ENCODE peak calls at places on chromosomes 11 and 22, in five cellular contexts. One of them, this sample, is unnamed.
A peak's percentile ranks its signal among the peaks of the same experiment; 100 is the strongest.

GRCh38 chr11:126341760-126342161 is 13.7 kb upstream of the ST3GAL4 start:
- DNase-seq in endothelial cell: no peak
- DNase-seq in tibial artery: no peak
- DNase-seq in transverse colon: no peak
- DNase-seq in WERI-Rb-1: no peak
- DNase-seq in this sample: peak; percentile 49

GRCh38 chr22:21760640-21761039 is 25.0 kb upstream of the YPEL1 start:
- DNase-seq in WERI-Rb-1: no peak
- DNase-seq in tibial artery: no peak
- DNase-seq in transverse colon: no peak
- DNase-seq in endothelial cell: no peak
- DNase-seq in this sample: no peak

GRCh38 chr11:1761110-1761856 is 2.4 kb downstream of the CTSD start:
- DNase-seq in endothelial cell: no peak
- DNase-seq in tibial artery: no peak
- DNase-seq in WERI-Rb-1: no peak
- DNase-seq in transverse colon: no peak
- DNase-seq in this sample: peak; percentile 91

GRCh38 chr22:37109242-37109917 is at the start of gene TMPRSS6:
- DNase-seq in tibial artery: no peak
- DNase-seq in endothelial cell: no peak
- DNase-seq in WERI-Rb-1: no peak
- DNase-seq in transverse colon: no peak
- DNase-seq in this sample: no peak

GRCh38 chr11:10654211-10655150 is 39.1 kb downstream of the IRAG1 start:
- DNase-seq in tibial artery: no peak
- DNase-seq in transverse colon: no peak
- DNase-seq in WERI-Rb-1: peak; percentile 29
- DNase-seq in endothelial cell: peak; percentile 45
- DNase-seq in this sample: no peak

GRCh38 chr11:105689636-105690035 is 79.8 kb downstream of the GRIA4 start:
- DNase-seq in tibial artery: no peak
- DNase-seq in endothelial cell: no peak
- DNase-seq in WERI-Rb-1: no peak
- DNase-seq in transverse colon: no peak
- DNase-seq in this sample: no peak

GRCh38 chr11:16897460-16898061 is 116.7 kb downstream of the PLEKHA7 start:
- DNase-seq in endothelial cell: no peak
- DNase-seq in transverse colon: no peak
- DNase-seq in tibial artery: no peak
- DNase-seq in WERI-Rb-1: no peak
- DNase-seq in this sample: no peak

GRCh38 chr11:1455763-1456060 is 30.9 kb downstream of the MOB2 start:
- DNase-seq in tibial artery: no peak
- DNase-seq in endothelial cell: no peak
- DNase-seq in WERI-Rb-1: no peak
- DNase-seq in transverse colon: no peak
- DNase-seq in this sample: no peak

GRCh38 chr11:114262681-114263509 is 33.3 kb upstream of the NNMT start:
- DNase-seq in endothelial cell: peak; percentile 36
- DNase-seq in transverse colon: no peak
- DNase-seq in WERI-Rb-1: peak; percentile 64
- DNase-seq in tibial artery: no peak
- DNase-seq in this sample: no peak

GRCh38 chr22:37471721-37472417 is 14.3 kb downstream of the MFNG start:
- DNase-seq in endothelial cell: no peak
- DNase-seq in transverse colon: no peak
- DNase-seq in tibial artery: no peak
- DNase-seq in WERI-Rb-1: no peak
- DNase-seq in this sample: no peak

GRCh38 chr11:108854366-108854765 is 189.5 kb downstream of the DDX10 start:
- DNase-seq in transverse colon: no peak
- DNase-seq in tibial artery: no peak
- DNase-seq in WERI-Rb-1: no peak
- DNase-seq in endothelial cell: no peak
- DNase-seq in this sample: no peak

GRCh38 chr11:124302291-124302690 is 11.5 kb downstream of the OR8D1 start:
- DNase-seq in endothelial cell: no peak
- DNase-seq in transverse colon: no peak
- DNase-seq in tibial artery: no peak
- DNase-seq in WERI-Rb-1: no peak
- DNase-seq in this sample: no peak

GRCh38 chr22:45903355-45904149 is 73.4 kb downstream of the WNT7B start:
- DNase-seq in transverse colon: no peak
- DNase-seq in WERI-Rb-1: no peak
- DNase-seq in endothelial cell: no peak
- DNase-seq in tibial artery: no peak
- DNase-seq in this sample: no peak

GRCh38 chr22:29934596-29934995 is 51.6 kb downstream of the MTMR3 start:
- DNase-seq in endothelial cell: no peak
- DNase-seq in tibial artery: no peak
- DNase-seq in WERI-Rb-1: no peak
- DNase-seq in transverse colon: no peak
- DNase-seq in this sample: no peak

GRCh38 chr11:128904303-128904871 is 13.2 kb downstream of the KCNJ5 start:
- DNase-seq in WERI-Rb-1: no peak
- DNase-seq in tibial artery: no peak
- DNase-seq in endothelial cell: no peak
- DNase-seq in transverse colon: no peak
- DNase-seq in this sample: no peak

GRCh38 chr11:112227002-112227401 is 774 bp downstream of the PTS start:
- DNase-seq in transverse colon: no peak
- DNase-seq in WERI-Rb-1: no peak
- DNase-seq in endothelial cell: no peak
- DNase-seq in tibial artery: no peak
- DNase-seq in this sample: no peak

GRCh38 chr11:125514336-125515101 is 18.5 kb upstream of the FEZ1 start:
- DNase-seq in endothelial cell: no peak
- DNase-seq in transverse colon: peak; percentile 41
- DNase-seq in WERI-Rb-1: no peak
- DNase-seq in tibial artery: no peak
- DNase-seq in this sample: no peak

GRCh38 chr11:35334385-35335090 is 84.8 kb downstream of the SLC1A2 start:
- DNase-seq in transverse colon: no peak
- DNase-seq in tibial artery: no peak
- DNase-seq in WERI-Rb-1: no peak
- DNase-seq in endothelial cell: no peak
- DNase-seq in this sample: no peak

GRCh38 chr11:114942207-114942606 is 263.9 kb downstream of the NXPE2 start:
- DNase-seq in endothelial cell: no peak
- DNase-seq in transverse colon: no peak
- DNase-seq in tibial artery: no peak
- DNase-seq in WERI-Rb-1: no peak
- DNase-seq in this sample: no peak

GRCh38 chr22:37664249-37665101 is 6.0 kb downstream of the PDXP start:
- DNase-seq in WERI-Rb-1: no peak
- DNase-seq in endothelial cell: no peak
- DNase-seq in tibial artery: no peak
- DNase-seq in transverse colon: peak; percentile 62
- DNase-seq in this sample: no peak

GRCh38 chr11:70398834-70399680 is 728 bp downstream of the CTTN start:
- DNase-seq in transverse colon: peak; percentile 26
- DNase-seq in WERI-Rb-1: no peak
- DNase-seq in endothelial cell: no peak
- DNase-seq in tibial artery: peak; percentile 76
- DNase-seq in this sample: no peak

GRCh38 chr11:73478737-73479347 is 102.6 kb downstream of the RELT start:
- DNase-seq in transverse colon: no peak
- DNase-seq in tibial artery: no peak
- DNase-seq in WERI-Rb-1: no peak
- DNase-seq in endothelial cell: peak; percentile 20
- DNase-seq in this sample: no peak

GRCh38 chr11:118109231-118109630 is 22.5 kb upstream of the SMIM35 start:
- DNase-seq in WERI-Rb-1: no peak
- DNase-seq in tibial artery: no peak
- DNase-seq in transverse colon: no peak
- DNase-seq in endothelial cell: no peak
- DNase-seq in this sample: peak; percentile 41

GRCh38 chr11:23252426-23252825 is 392.2 kb upstream of the CCDC179 start:
- DNase-seq in WERI-Rb-1: no peak
- DNase-seq in tibial artery: no peak
- DNase-seq in transverse colon: no peak
- DNase-seq in endothelial cell: no peak
- DNase-seq in this sample: no peak

GRCh38 chr22:22915670-22916035 is 28.0 kb downstream of the IGLL5 start:
- DNase-seq in endothelial cell: no peak
- DNase-seq in WERI-Rb-1: no peak
- DNase-seq in transverse colon: no peak
- DNase-seq in tibial artery: no peak
- DNase-seq in this sample: no peak

GRCh38 chr11:57116654-57117053 is 65.1 kb upstream of the LRRC55 start:
- DNase-seq in transverse colon: peak; percentile 38
- DNase-seq in tibial artery: no peak
- DNase-seq in endothelial cell: peak; percentile 42
- DNase-seq in WERI-Rb-1: peak; percentile 46
- DNase-seq in this sample: no peak

GRCh38 chr22:49052023-49052538 is 775.6 kb downstream of the BRD1 start:
- DNase-seq in WERI-Rb-1: no peak
- DNase-seq in transverse colon: no peak
- DNase-seq in endothelial cell: no peak
- DNase-seq in tibial artery: peak; percentile 55
- DNase-seq in this sample: no peak

GRCh38 chr11:76004400-76004799 is 189.4 kb downstream of the UVRAG start:
- DNase-seq in tibial artery: no peak
- DNase-seq in WERI-Rb-1: no peak
- DNase-seq in transverse colon: no peak
- DNase-seq in endothelial cell: no peak
- DNase-seq in this sample: no peak

GRCh38 chr22:29621761-29622526 is 18.5 kb downstream of the NF2 start:
- DNase-seq in endothelial cell: no peak
- DNase-seq in tibial artery: no peak
- DNase-seq in WERI-Rb-1: no peak
- DNase-seq in transverse colon: no peak
- DNase-seq in this sample: no peak

GRCh38 chr22:40819741-40820140 is 595 bp upstream of the SLC25A17 start:
- DNase-seq in transverse colon: no peak
- DNase-seq in tibial artery: no peak
- DNase-seq in endothelial cell: no peak
- DNase-seq in WERI-Rb-1: peak; percentile 18
- DNase-seq in this sample: no peak

GRCh38 chr22:17941501-17942406 is 82.6 kb downstream of the MICAL3 start:
- DNase-seq in endothelial cell: no peak
- DNase-seq in tibial artery: no peak
- DNase-seq in WERI-Rb-1: no peak
- DNase-seq in transverse colon: no peak
- DNase-seq in this sample: no peak

GRCh38 chr11:116446542-116446941 is 326.2 kb downstream of the BUD13 start:
- DNase-seq in tibial artery: no peak
- DNase-seq in endothelial cell: no peak
- DNase-seq in transverse colon: no peak
- DNase-seq in WERI-Rb-1: no peak
- DNase-seq in this sample: no peak

GRCh38 chr11:116446048-116446399 is 326.8 kb downstream of the BUD13 start:
- DNase-seq in WERI-Rb-1: no peak
- DNase-seq in endothelial cell: no peak
- DNase-seq in transverse colon: no peak
- DNase-seq in tibial artery: no peak
- DNase-seq in this sample: no peak

GRCh38 chr11:116439480-116439759 is 333.4 kb downstream of the BUD13 start:
- DNase-seq in WERI-Rb-1: no peak
- DNase-seq in tibial artery: no peak
- DNase-seq in transverse colon: no peak
- DNase-seq in endothelial cell: no peak
- DNase-seq in this sample: no peak

GRCh38 chr11:116449522-116449921 is 323.3 kb downstream of the BUD13 start:
- DNase-seq in transverse colon: no peak
- DNase-seq in endothelial cell: no peak
- DNase-seq in tibial artery: no peak
- DNase-seq in WERI-Rb-1: no peak
- DNase-seq in this sample: no peak

GRCh38 chr11:116445108-116446047 is 327.4 kb downstream of the BUD13 start:
- DNase-seq in WERI-Rb-1: no peak
- DNase-seq in tibial artery: no peak
- DNase-seq in endothelial cell: no peak
- DNase-seq in transverse colon: no peak
- DNase-seq in this sample: no peak
- TF ChIP-seq CTCF in WERI-Rb-1: no peak
- TF ChIP-seq CTCF in tibial artery: no peak
- TF ChIP-seq CTCF in endothelial cell: no peak
- TF ChIP-seq CTCF in transverse colon: no peak
- TF ChIP-seq CTCF in this sample: no peak

DNA sequence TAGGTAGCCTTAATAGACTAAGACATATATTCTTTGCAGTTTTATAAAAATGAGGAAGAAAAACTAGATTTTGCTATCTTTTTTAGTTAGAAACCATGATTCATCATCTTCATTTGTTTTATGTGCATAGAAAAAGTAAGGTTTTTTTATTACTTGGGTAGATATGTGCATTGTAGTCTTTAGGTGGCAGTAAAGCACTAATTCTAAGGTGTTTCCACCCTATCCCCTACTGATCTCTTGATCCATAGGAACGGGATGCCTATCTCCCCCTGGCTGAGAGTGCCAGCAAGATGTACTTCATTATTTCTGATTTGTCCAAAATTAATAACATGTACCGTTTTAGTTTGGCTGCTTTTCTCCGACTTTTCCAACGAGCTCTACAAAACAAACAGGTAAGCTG is 148.1 kb downstream of the DYNC2H1 start:
- DNase-seq in endothelial cell: no peak
- DNase-seq in transverse colon: no peak
- DNase-seq in tibial artery: no peak
- DNase-seq in WERI-Rb-1: peak; percentile 24
- DNase-seq in this sample: no peak
- TF ChIP-seq CTCF in endothelial cell: no peak
- TF ChIP-seq CTCF in transverse colon: no peak
- TF ChIP-seq CTCF in tibial artery: no peak
- TF ChIP-seq CTCF in WERI-Rb-1: peak; percentile 40
- TF ChIP-seq CTCF in this sample: peak; percentile 78

DNA sequence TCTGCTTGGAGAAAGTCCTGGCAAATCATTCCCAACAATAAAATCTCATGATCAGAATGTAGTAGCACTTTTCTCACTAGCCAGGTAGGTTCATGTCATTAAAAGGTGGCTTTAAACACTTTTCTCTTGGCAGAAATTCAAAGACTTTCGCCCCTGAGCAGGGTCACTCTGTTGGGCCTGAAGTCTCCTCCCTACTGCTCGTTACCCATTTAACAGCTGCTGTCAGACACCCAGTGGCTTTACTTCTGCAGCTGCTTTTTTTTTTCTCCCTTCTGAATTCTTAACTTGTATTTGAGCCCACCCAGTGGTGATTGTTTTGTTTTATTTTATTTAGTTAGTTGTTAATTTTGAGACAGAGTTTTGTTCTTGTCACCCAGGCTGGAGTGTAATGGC is 25.0 kb downstream of the ARHGAP8 start:
- DNase-seq in endothelial cell: no peak
- DNase-seq in WERI-Rb-1: no peak
- DNase-seq in transverse colon: peak; percentile 31
- DNase-seq in tibial artery: no peak
- DNase-seq in this sample: no peak
- TF ChIP-seq CTCF in endothelial cell: no peak
- TF ChIP-seq CTCF in WERI-Rb-1: no peak
- TF ChIP-seq CTCF in transverse colon: no peak
- TF ChIP-seq CTCF in tibial artery: no peak
- TF ChIP-seq CTCF in this sample: no peak

GRCh38 chr22:38824587-38824986 is 19.2 kb downstream of the NPTXR start:
- DNase-seq in transverse colon: peak; percentile 31
- DNase-seq in tibial artery: no peak
- DNase-seq in endothelial cell: peak; percentile 91
- DNase-seq in WERI-Rb-1: no peak
- DNase-seq in this sample: peak; percentile 69
- TF ChIP-seq CTCF in transverse colon: peak; percentile 18
- TF ChIP-seq CTCF in tibial artery: no peak
- TF ChIP-seq CTCF in endothelial cell: peak; percentile 23
- TF ChIP-seq CTCF in WERI-Rb-1: peak; percentile 3
- TF ChIP-seq CTCF in this sample: peak; percentile 76

GRCh38 chr22:34842630-34843029 is 223.3 kb upstream of the ISX start:
- DNase-seq in tibial artery: no peak
- DNase-seq in WERI-Rb-1: peak; percentile 33
- DNase-seq in transverse colon: no peak
- DNase-seq in endothelial cell: no peak
- DNase-seq in this sample: no peak
- TF ChIP-seq CTCF in tibial artery: no peak
- TF ChIP-seq CTCF in WERI-Rb-1: peak; percentile 75
- TF ChIP-seq CTCF in transverse colon: no peak
- TF ChIP-seq CTCF in endothelial cell: no peak
- TF ChIP-seq CTCF in this sample: peak; percentile 34

This sample was measured in chondrocyte.